ENCODE peak calls at places on chromosome 15, in eight cellular contexts. One of them, this sample, is unnamed.

GRCh38 chr15:71804695-71805470 is 5.5 kb upstream of the NR2E3 start:
- DNase-seq in astrocyte of the cerebellum: no peak
- DNase-seq in stimulated activated CD4-positive, alpha-beta T cell treated with anti-CD3 and anti-CD28 coated beads, TNF-alpha, amount 100 ng/mL, for 4 hours: no peak
- DNase-seq in activated CD8-positive, alpha-beta T cell treated with anti-CD3 and anti-CD28 coated beads, Interleukin-2, amount 10 ng/mL, durations not matched to agents 7 days and 5 days: no peak
- DNase-seq in CD8-positive, alpha-beta T cell: no peak
- DNase-seq in stimulated activated CD8-positive, alpha-beta memory T cell treated with anti-CD3 and anti-CD28 coated beads, Interleukin-15, amount 100 ng/mL, for 24 hours: no peak
- DNase-seq in posterior cingulate gyrus: no peak
- DNase-seq in activated T-cell treated with anti-CD3 and anti-CD28 coated beads for 1 hour: no peak
- DNase-seq in this sample: no peak

GRCh38 chr15:31042731-31043130 is 51.3 kb upstream of the MTMR10 start:
- DNase-seq in astrocyte of the cerebellum: no peak
- DNase-seq in stimulated activated CD4-positive, alpha-beta T cell treated with anti-CD3 and anti-CD28 coated beads, TNF-alpha, amount 100 ng/mL, for 4 hours: no peak
- DNase-seq in activated CD8-positive, alpha-beta T cell treated with anti-CD3 and anti-CD28 coated beads, Interleukin-2, amount 10 ng/mL, durations not matched to agents 7 days and 5 days: no peak
- DNase-seq in CD8-positive, alpha-beta T cell: no peak
- DNase-seq in stimulated activated CD8-positive, alpha-beta memory T cell treated with anti-CD3 and anti-CD28 coated beads, Interleukin-15, amount 100 ng/mL, for 24 hours: no peak
- DNase-seq in posterior cingulate gyrus: no peak
- DNase-seq in activated T-cell treated with anti-CD3 and anti-CD28 coated beads for 1 hour: no peak
- DNase-seq in this sample: no peak

GRCh38 chr15:50825946-50826345 is 60.4 kb upstream of the SPPL2A start:
- DNase-seq in astrocyte of the cerebellum: no peak
- DNase-seq in stimulated activated CD4-positive, alpha-beta T cell treated with anti-CD3 and anti-CD28 coated beads, TNF-alpha, amount 100 ng/mL, for 4 hours: no peak
- DNase-seq in activated CD8-positive, alpha-beta T cell treated with anti-CD3 and anti-CD28 coated beads, Interleukin-2, amount 10 ng/mL, durations not matched to agents 7 days and 5 days: no peak
- DNase-seq in CD8-positive, alpha-beta T cell: no peak
- DNase-seq in stimulated activated CD8-positive, alpha-beta memory T cell treated with anti-CD3 and anti-CD28 coated beads, Interleukin-15, amount 100 ng/mL, for 24 hours: no peak
- DNase-seq in posterior cingulate gyrus: no peak
- DNase-seq in activated T-cell treated with anti-CD3 and anti-CD28 coated beads for 1 hour: no peak
- DNase-seq in this sample: no peak

GRCh38 chr15:85750319-85750806 is 44.4 kb downstream of the KLHL25 start:
- DNase-seq in astrocyte of the cerebellum: peak; percentile 53
- DNase-seq in stimulated activated CD4-positive, alpha-beta T cell treated with anti-CD3 and anti-CD28 coated beads, TNF-alpha, amount 100 ng/mL, for 4 hours: no peak
- DNase-seq in activated CD8-positive, alpha-beta T cell treated with anti-CD3 and anti-CD28 coated beads, Interleukin-2, amount 10 ng/mL, durations not matched to agents 7 days and 5 days: no peak
- DNase-seq in CD8-positive, alpha-beta T cell: no peak
- DNase-seq in stimulated activated CD8-positive, alpha-beta memory T cell treated with anti-CD3 and anti-CD28 coated beads, Interleukin-15, amount 100 ng/mL, for 24 hours: no peak
- DNase-seq in posterior cingulate gyrus: peak; percentile 37
- DNase-seq in activated T-cell treated with anti-CD3 and anti-CD28 coated beads for 1 hour: no peak
- DNase-seq in this sample: no peak

GRCh38 chr15:64921711-64922110 is 10.0 kb downstream of the ANKDD1A start:
- DNase-seq in astrocyte of the cerebellum: no peak
- DNase-seq in stimulated activated CD4-positive, alpha-beta T cell treated with anti-CD3 and anti-CD28 coated beads, TNF-alpha, amount 100 ng/mL, for 4 hours: no peak
- DNase-seq in activated CD8-positive, alpha-beta T cell treated with anti-CD3 and anti-CD28 coated beads, Interleukin-2, amount 10 ng/mL, durations not matched to agents 7 days and 5 days: no peak
- DNase-seq in CD8-positive, alpha-beta T cell: no peak
- DNase-seq in stimulated activated CD8-positive, alpha-beta memory T cell treated with anti-CD3 and anti-CD28 coated beads, Interleukin-15, amount 100 ng/mL, for 24 hours: no peak
- DNase-seq in posterior cingulate gyrus: no peak
- DNase-seq in activated T-cell treated with anti-CD3 and anti-CD28 coated beads for 1 hour: no peak
- DNase-seq in this sample: no peak

GRCh38 chr15:41543521-41543870 is 561 bp downstream of the RPAP1 start:
- DNase-seq in astrocyte of the cerebellum: no peak
- DNase-seq in stimulated activated CD4-positive, alpha-beta T cell treated with anti-CD3 and anti-CD28 coated beads, TNF-alpha, amount 100 ng/mL, for 4 hours: no peak
- DNase-seq in activated CD8-positive, alpha-beta T cell treated with anti-CD3 and anti-CD28 coated beads, Interleukin-2, amount 10 ng/mL, durations not matched to agents 7 days and 5 days: no peak
- DNase-seq in CD8-positive, alpha-beta T cell: no peak
- DNase-seq in stimulated activated CD8-positive, alpha-beta memory T cell treated with anti-CD3 and anti-CD28 coated beads, Interleukin-15, amount 100 ng/mL, for 24 hours: no peak
- DNase-seq in posterior cingulate gyrus: no peak
- DNase-seq in activated T-cell treated with anti-CD3 and anti-CD28 coated beads for 1 hour: no peak
- DNase-seq in this sample: peak; percentile 16

GRCh38 chr15:82122754-82123400 is 77.1 kb upstream of the MEX3B start:
- DNase-seq in astrocyte of the cerebellum: peak; percentile 97
- DNase-seq in stimulated activated CD4-positive, alpha-beta T cell treated with anti-CD3 and anti-CD28 coated beads, TNF-alpha, amount 100 ng/mL, for 4 hours: no peak
- DNase-seq in activated CD8-positive, alpha-beta T cell treated with anti-CD3 and anti-CD28 coated beads, Interleukin-2, amount 10 ng/mL, durations not matched to agents 7 days and 5 days: no peak
- DNase-seq in CD8-positive, alpha-beta T cell: no peak
- DNase-seq in stimulated activated CD8-positive, alpha-beta memory T cell treated with anti-CD3 and anti-CD28 coated beads, Interleukin-15, amount 100 ng/mL, for 24 hours: no peak
- DNase-seq in posterior cingulate gyrus: no peak
- DNase-seq in activated T-cell treated with anti-CD3 and anti-CD28 coated beads for 1 hour: no peak
- DNase-seq in this sample: no peak

GRCh38 chr15:36359286-36359685 is 220.1 kb upstream of the CDIN1 start:
- DNase-seq in astrocyte of the cerebellum: no peak
- DNase-seq in stimulated activated CD4-positive, alpha-beta T cell treated with anti-CD3 and anti-CD28 coated beads, TNF-alpha, amount 100 ng/mL, for 4 hours: no peak
- DNase-seq in activated CD8-positive, alpha-beta T cell treated with anti-CD3 and anti-CD28 coated beads, Interleukin-2, amount 10 ng/mL, durations not matched to agents 7 days and 5 days: no peak
- DNase-seq in CD8-positive, alpha-beta T cell: no peak
- DNase-seq in stimulated activated CD8-positive, alpha-beta memory T cell treated with anti-CD3 and anti-CD28 coated beads, Interleukin-15, amount 100 ng/mL, for 24 hours: no peak
- DNase-seq in posterior cingulate gyrus: no peak
- DNase-seq in activated T-cell treated with anti-CD3 and anti-CD28 coated beads for 1 hour: no peak
- DNase-seq in this sample: peak; percentile 8

GRCh38 chr15:88982946-88983342 is 69.8 kb upstream of the MFGE8 start:
- DNase-seq in astrocyte of the cerebellum: no peak
- DNase-seq in stimulated activated CD4-positive, alpha-beta T cell treated with anti-CD3 and anti-CD28 coated beads, TNF-alpha, amount 100 ng/mL, for 4 hours: no peak
- DNase-seq in activated CD8-positive, alpha-beta T cell treated with anti-CD3 and anti-CD28 coated beads, Interleukin-2, amount 10 ng/mL, durations not matched to agents 7 days and 5 days: no peak
- DNase-seq in CD8-positive, alpha-beta T cell: no peak
- DNase-seq in stimulated activated CD8-positive, alpha-beta memory T cell treated with anti-CD3 and anti-CD28 coated beads, Interleukin-15, amount 100 ng/mL, for 24 hours: no peak
- DNase-seq in posterior cingulate gyrus: no peak
- DNase-seq in activated T-cell treated with anti-CD3 and anti-CD28 coated beads for 1 hour: no peak
- DNase-seq in this sample: no peak

GRCh38 chr15:45378913-45379262 is 544 bp upstream of the GATM start:
- DNase-seq in astrocyte of the cerebellum: no peak
- DNase-seq in stimulated activated CD4-positive, alpha-beta T cell treated with anti-CD3 and anti-CD28 coated beads, TNF-alpha, amount 100 ng/mL, for 4 hours: no peak
- DNase-seq in activated CD8-positive, alpha-beta T cell treated with anti-CD3 and anti-CD28 coated beads, Interleukin-2, amount 10 ng/mL, durations not matched to agents 7 days and 5 days: no peak
- DNase-seq in CD8-positive, alpha-beta T cell: no peak
- DNase-seq in stimulated activated CD8-positive, alpha-beta memory T cell treated with anti-CD3 and anti-CD28 coated beads, Interleukin-15, amount 100 ng/mL, for 24 hours: no peak
- DNase-seq in posterior cingulate gyrus: no peak
- DNase-seq in activated T-cell treated with anti-CD3 and anti-CD28 coated beads for 1 hour: no peak
- DNase-seq in this sample: no peak

GRCh38 chr15:29601811-29602210 is 220.5 kb downstream of the TJP1 start:
- DNase-seq in astrocyte of the cerebellum: peak; percentile 11
- DNase-seq in stimulated activated CD4-positive, alpha-beta T cell treated with anti-CD3 and anti-CD28 coated beads, TNF-alpha, amount 100 ng/mL, for 4 hours: no peak
- DNase-seq in activated CD8-positive, alpha-beta T cell treated with anti-CD3 and anti-CD28 coated beads, Interleukin-2, amount 10 ng/mL, durations not matched to agents 7 days and 5 days: no peak
- DNase-seq in CD8-positive, alpha-beta T cell: no peak
- DNase-seq in stimulated activated CD8-positive, alpha-beta memory T cell treated with anti-CD3 and anti-CD28 coated beads, Interleukin-15, amount 100 ng/mL, for 24 hours: no peak
- DNase-seq in posterior cingulate gyrus: no peak
- DNase-seq in activated T-cell treated with anti-CD3 and anti-CD28 coated beads for 1 hour: no peak
- DNase-seq in this sample: no peak

GRCh38 chr15:80121546-80121945 is 31.3 kb upstream of the FAH start:
- DNase-seq in astrocyte of the cerebellum: no peak
- DNase-seq in stimulated activated CD4-positive, alpha-beta T cell treated with anti-CD3 and anti-CD28 coated beads, TNF-alpha, amount 100 ng/mL, for 4 hours: no peak
- DNase-seq in activated CD8-positive, alpha-beta T cell treated with anti-CD3 and anti-CD28 coated beads, Interleukin-2, amount 10 ng/mL, durations not matched to agents 7 days and 5 days: no peak
- DNase-seq in CD8-positive, alpha-beta T cell: no peak
- DNase-seq in stimulated activated CD8-positive, alpha-beta memory T cell treated with anti-CD3 and anti-CD28 coated beads, Interleukin-15, amount 100 ng/mL, for 24 hours: no peak
- DNase-seq in posterior cingulate gyrus: no peak
- DNase-seq in activated T-cell treated with anti-CD3 and anti-CD28 coated beads for 1 hour: no peak
- DNase-seq in this sample: no peak

GRCh38 chr15:95134306-95135100 is 903.1 kb downstream of the MCTP2 start:
- DNase-seq in astrocyte of the cerebellum: no peak
- DNase-seq in stimulated activated CD4-positive, alpha-beta T cell treated with anti-CD3 and anti-CD28 coated beads, TNF-alpha, amount 100 ng/mL, for 4 hours: no peak
- DNase-seq in activated CD8-positive, alpha-beta T cell treated with anti-CD3 and anti-CD28 coated beads, Interleukin-2, amount 10 ng/mL, durations not matched to agents 7 days and 5 days: no peak
- DNase-seq in CD8-positive, alpha-beta T cell: no peak
- DNase-seq in stimulated activated CD8-positive, alpha-beta memory T cell treated with anti-CD3 and anti-CD28 coated beads, Interleukin-15, amount 100 ng/mL, for 24 hours: no peak
- DNase-seq in posterior cingulate gyrus: no peak
- DNase-seq in activated T-cell treated with anti-CD3 and anti-CD28 coated beads for 1 hour: no peak
- DNase-seq in this sample: no peak

GRCh38 chr15:40511472-40512133 is 40.8 kb downstream of the CHST14 start:
- DNase-seq in astrocyte of the cerebellum: no peak
- DNase-seq in stimulated activated CD4-positive, alpha-beta T cell treated with anti-CD3 and anti-CD28 coated beads, TNF-alpha, amount 100 ng/mL, for 4 hours: no peak
- DNase-seq in activated CD8-positive, alpha-beta T cell treated with anti-CD3 and anti-CD28 coated beads, Interleukin-2, amount 10 ng/mL, durations not matched to agents 7 days and 5 days: no peak
- DNase-seq in CD8-positive, alpha-beta T cell: no peak
- DNase-seq in stimulated activated CD8-positive, alpha-beta memory T cell treated with anti-CD3 and anti-CD28 coated beads, Interleukin-15, amount 100 ng/mL, for 24 hours: no peak
- DNase-seq in posterior cingulate gyrus: no peak
- DNase-seq in activated T-cell treated with anti-CD3 and anti-CD28 coated beads for 1 hour: no peak
- DNase-seq in this sample: peak; percentile 81

GRCh38 chr15:92383528-92384326 is 10.0 kb upstream of the ST8SIA2 start:
- DNase-seq in astrocyte of the cerebellum: no peak
- DNase-seq in stimulated activated CD4-positive, alpha-beta T cell treated with anti-CD3 and anti-CD28 coated beads, TNF-alpha, amount 100 ng/mL, for 4 hours: no peak
- DNase-seq in activated CD8-positive, alpha-beta T cell treated with anti-CD3 and anti-CD28 coated beads, Interleukin-2, amount 10 ng/mL, durations not matched to agents 7 days and 5 days: peak; percentile 46
- DNase-seq in CD8-positive, alpha-beta T cell: no peak
- DNase-seq in stimulated activated CD8-positive, alpha-beta memory T cell treated with anti-CD3 and anti-CD28 coated beads, Interleukin-15, amount 100 ng/mL, for 24 hours: no peak
- DNase-seq in posterior cingulate gyrus: no peak
- DNase-seq in activated T-cell treated with anti-CD3 and anti-CD28 coated beads for 1 hour: no peak
- DNase-seq in this sample: peak; percentile 57

GRCh38 chr15:69762373-69763148 is 309.9 kb downstream of the RPLP1 start:
- DNase-seq in astrocyte of the cerebellum: no peak
- DNase-seq in stimulated activated CD4-positive, alpha-beta T cell treated with anti-CD3 and anti-CD28 coated beads, TNF-alpha, amount 100 ng/mL, for 4 hours: no peak
- DNase-seq in activated CD8-positive, alpha-beta T cell treated with anti-CD3 and anti-CD28 coated beads, Interleukin-2, amount 10 ng/mL, durations not matched to agents 7 days and 5 days: no peak
- DNase-seq in CD8-positive, alpha-beta T cell: no peak
- DNase-seq in stimulated activated CD8-positive, alpha-beta memory T cell treated with anti-CD3 and anti-CD28 coated beads, Interleukin-15, amount 100 ng/mL, for 24 hours: no peak
- DNase-seq in posterior cingulate gyrus: no peak
- DNase-seq in activated T-cell treated with anti-CD3 and anti-CD28 coated beads for 1 hour: no peak
- DNase-seq in this sample: peak; percentile 71

GRCh38 chr15:53527996-53528395 is 231.5 kb downstream of the WDR72 start:
- DNase-seq in astrocyte of the cerebellum: no peak
- DNase-seq in stimulated activated CD4-positive, alpha-beta T cell treated with anti-CD3 and anti-CD28 coated beads, TNF-alpha, amount 100 ng/mL, for 4 hours: no peak
- DNase-seq in activated CD8-positive, alpha-beta T cell treated with anti-CD3 and anti-CD28 coated beads, Interleukin-2, amount 10 ng/mL, durations not matched to agents 7 days and 5 days: no peak
- DNase-seq in CD8-positive, alpha-beta T cell: no peak
- DNase-seq in stimulated activated CD8-positive, alpha-beta memory T cell treated with anti-CD3 and anti-CD28 coated beads, Interleukin-15, amount 100 ng/mL, for 24 hours: no peak
- DNase-seq in posterior cingulate gyrus: no peak
- DNase-seq in activated T-cell treated with anti-CD3 and anti-CD28 coated beads for 1 hour: no peak
- DNase-seq in this sample: no peak

GRCh38 chr15:58309993-58310928 is 121.5 kb upstream of the LIPC start:
- DNase-seq in astrocyte of the cerebellum: no peak
- DNase-seq in stimulated activated CD4-positive, alpha-beta T cell treated with anti-CD3 and anti-CD28 coated beads, TNF-alpha, amount 100 ng/mL, for 4 hours: no peak
- DNase-seq in activated CD8-positive, alpha-beta T cell treated with anti-CD3 and anti-CD28 coated beads, Interleukin-2, amount 10 ng/mL, durations not matched to agents 7 days and 5 days: no peak
- DNase-seq in CD8-positive, alpha-beta T cell: no peak
- DNase-seq in stimulated activated CD8-positive, alpha-beta memory T cell treated with anti-CD3 and anti-CD28 coated beads, Interleukin-15, amount 100 ng/mL, for 24 hours: no peak
- DNase-seq in posterior cingulate gyrus: no peak
- DNase-seq in activated T-cell treated with anti-CD3 and anti-CD28 coated beads for 1 hour: no peak
- DNase-seq in this sample: no peak

GRCh38 chr15:77024273-77025065 is 29.5 kb downstream of the PSTPIP1 start:
- DNase-seq in astrocyte of the cerebellum: no peak
- DNase-seq in stimulated activated CD4-positive, alpha-beta T cell treated with anti-CD3 and anti-CD28 coated beads, TNF-alpha, amount 100 ng/mL, for 4 hours: peak; percentile 55
- DNase-seq in activated CD8-positive, alpha-beta T cell treated with anti-CD3 and anti-CD28 coated beads, Interleukin-2, amount 10 ng/mL, durations not matched to agents 7 days and 5 days: peak; percentile 74
- DNase-seq in CD8-positive, alpha-beta T cell: peak; percentile 39
- DNase-seq in stimulated activated CD8-positive, alpha-beta memory T cell treated with anti-CD3 and anti-CD28 coated beads, Interleukin-15, amount 100 ng/mL, for 24 hours: peak; percentile 55
- DNase-seq in posterior cingulate gyrus: peak; percentile 71
- DNase-seq in activated T-cell treated with anti-CD3 and anti-CD28 coated beads for 1 hour: peak; percentile 63
- DNase-seq in this sample: peak; percentile 77